ENCODE peak calls at places on chromosomes 11 and 22, in five cellular contexts. D is right lobe of liver; B is activated CD4-positive, alpha-beta T cell treated with anti-CD3 and anti-CD28 coated beads for 36 hours; A is HepG2; P is upper lobe of right lung. Z is an unnamed sample.

GRCh38 chr11:17286332-17286731 is 9.8 kb downstream of the NUCB2 start:
- ATAC-seq in D (no peak), B (no peak), A (no peak), P (no peak), Z (no peak)

GRCh38 chr22:41256254-41256897 is 15.6 kb upstream of the CHADL start:
- ATAC-seq in D (no peak), B (no peak), A (no peak), P (no peak), Z (peak)

GRCh38 chr22:42655693-42656092 is 6.5 kb upstream of the CYB5R3 start:
- ATAC-seq in D (no peak), B (no peak), A (peak), P (no peak), Z (peak)

GRCh38 chr22:37913233-37913721 is 7.2 kb downstream of the MICALL1 start:
- ATAC-seq in D (peak), B (no peak), A (no peak), P (peak), Z (no peak)

GRCh38 chr22:49770454-49771265 is 57.0 kb downstream of the BRD1 start:
- ATAC-seq in D (peak), B (peak), A (peak), P (no peak), Z (no peak)

GRCh38 chr11:67662142-67662805 is 11.7 kb upstream of the ACY3 start:
- ATAC-seq in D (no peak), B (no peak), A (no peak), P (no peak), Z (no peak)

GRCh38 chr22:47841166-47841565 is 1078.7 kb downstream of the TBC1D22A start:
- ATAC-seq in D (no peak), B (no peak), A (no peak), P (no peak), Z (no peak)

GRCh38 chr22:48091060-48091650 is 1328.7 kb downstream of the TBC1D22A start:
- ATAC-seq in D (no peak), B (no peak), A (no peak), P (no peak), Z (no peak)

GRCh38 chr22:30425616-30426394 is at the start of gene MTFP1:
- ATAC-seq in D (peak), B (no peak), A (peak), P (peak), Z (no peak)

GRCh38 chr11:36288442-36289225 is 590 bp downstream of the COMMD9 start:
- ATAC-seq in D (peak), B (no peak), A (peak), P (peak), Z (no peak)

GRCh38 chr11:64976651-64977050 is 4.7 kb upstream of the MAJIN start:
- ATAC-seq in D (no peak), B (no peak), A (no peak), P (no peak), Z (no peak)

GRCh38 chr11:122099345-122100045 is 16.5 kb downstream of the BLID start:
- ATAC-seq in D (no peak), B (no peak), A (no peak), P (no peak), Z (peak)

GRCh38 chr11:16820324-16821092 is 82.1 kb downstream of the C11orf58 start:
- ATAC-seq in D (peak), B (peak), A (peak), P (peak), Z (peak)

GRCh38 chr11:121082219-121082618 is 18.8 kb upstream of the TECTA start:
- ATAC-seq in D (no peak), B (no peak), A (no peak), P (no peak), Z (no peak)

GRCh38 chr11:70159612-70160570 is 43.2 kb upstream of the FADD start:
- ATAC-seq in D (peak), B (no peak), A (no peak), P (peak), Z (peak)

GRCh38 chr22:22070371-22070824 is 87.8 kb upstream of the TOP3B start:
- ATAC-seq in D (no peak), B (no peak), A (peak), P (no peak), Z (no peak)

GRCh38 chr11:123174196-123175183 is 20.6 kb downstream of the CLMP start:
- ATAC-seq in D (peak), B (no peak), A (no peak), P (peak), Z (peak)

GRCh38 chr11:69352715-69353325 is 58.9 kb downstream of the MYEOV start:
- ATAC-seq in D (peak), B (peak), A (no peak), P (peak), Z (peak)

GRCh38 chr22:42229455-42230149 is 40.9 kb downstream of the TCF20 start:
- ATAC-seq in D (no peak), B (no peak), A (no peak), P (peak), Z (peak)

GRCh38 chr11:17894929-17895658 is 117.8 kb downstream of the SERGEF start:
- ATAC-seq in D (no peak), B (no peak), A (no peak), P (no peak), Z (no peak)

GRCh38 chr22:21075516-21076138 is 29.9 kb downstream of the LRRC74B start:
- ATAC-seq in D (no peak), B (no peak), A (no peak), P (no peak), Z (no peak)

GRCh38 chr11:128625316-128625715 is 38.0 kb upstream of the ETS1 start:
- ATAC-seq in D (peak), B (no peak), A (no peak), P (peak), Z (no peak)